ENCODE peak calls at places on chromosomes 12 and 14, in nine cellular contexts. T, F, G, Y, B, P, Q, N and Z are unnamed samples.

GRCh38 chr14:100644784-100645183 is 57.6 kb upstream of the BEGAIN start:
- DNase-seq in G (no peak), F (no peak), P (no peak), Y (no peak), B (no peak), Q (no peak), T (no peak), N (no peak), Z (no peak)

GRCh38 chr12:96743606-96744005 is 163.5 kb upstream of the NEDD1 start:
- DNase-seq in P (peak; percentile 54), Y (no peak), N (peak; percentile 16), F (no peak), Q (no peak), B (no peak), G (no peak), T (no peak), Z (no peak)

GRCh38 chr14:100671906-100672305 is 54.8 kb upstream of the DLK1 start:
- DNase-seq in N (no peak), G (no peak), B (no peak), Q (no peak), T (no peak), F (no peak), Y (no peak), P (no peak), Z (no peak)

GRCh38 chr12:14700935-14701334 is 4.5 kb upstream of the GUCY2C start:
- DNase-seq in P (no peak), N (no peak), F (no peak), B (no peak), Y (no peak), G (no peak), Q (no peak), T (no peak), Z (no peak)

GRCh38 chr14:69535230-69535848 is 39.3 kb downstream of the CCDC177 start:
- DNase-seq in P (peak; percentile 66), N (peak; percentile 66), Y (no peak), B (no peak), G (peak; percentile 87), Q (no peak), T (no peak), F (no peak), Z (no peak)

GRCh38 chr12:26953447-26953846 is 15.2 kb downstream of the FGFR1OP2 start:
- DNase-seq in P (peak; percentile 38), F (no peak), Q (no peak), N (no peak), Y (no peak), T (no peak), B (no peak), G (no peak), Z (no peak)

GRCh38 chr14:96165493-96166474 is 38.9 kb upstream of the BDKRB2 start:
- DNase-seq in Q (no peak), T (no peak), P (no peak), F (no peak), Y (no peak), G (no peak), B (no peak), N (no peak), Z (no peak)

GRCh38 chr12:11482955-11483354 is 87.6 kb upstream of the PRB2 start:
- DNase-seq in B (no peak), Q (no peak), P (peak; percentile 70), G (no peak), N (peak; percentile 65), T (no peak), Y (no peak), F (no peak), Z (no peak)

GRCh38 chr14:23113346-23114119 is 5.5 kb downstream of the CEBPE start:
- DNase-seq in B (no peak), P (peak; percentile 72), F (no peak), Q (no peak), T (no peak), N (no peak), Y (no peak), G (peak; percentile 17), Z (no peak)

GRCh38 chr12:65827827-65828231 is 3.5 kb downstream of the HMGA2 start:
- DNase-seq in G (peak; percentile 40), F (no peak), T (no peak), B (no peak), Y (no peak), Q (no peak), P (peak; percentile 59), N (no peak), Z (no peak)

GRCh38 chr12:67366530-67367196 is 97.5 kb downstream of the CAND1 start:
- DNase-seq in G (no peak), F (no peak), Q (no peak), P (peak; percentile 96), T (no peak), Y (no peak), B (no peak), N (no peak), Z (no peak)

GRCh38 chr14:74834682-74835392 is 41.1 kb downstream of the PROX2 start:
- DNase-seq in N (no peak), G (no peak), Y (no peak), F (no peak), T (no peak), Q (no peak), B (no peak), P (no peak), Z (no peak)

GRCh38 chr14:49962616-49963015 is 69.7 kb downstream of the ARF6 start:
- DNase-seq in P (no peak), G (no peak), T (peak; percentile 70), F (no peak), B (no peak), N (peak; percentile 98), Q (no peak), Y (peak; percentile 55), Z (peak; percentile 60)

DNA sequence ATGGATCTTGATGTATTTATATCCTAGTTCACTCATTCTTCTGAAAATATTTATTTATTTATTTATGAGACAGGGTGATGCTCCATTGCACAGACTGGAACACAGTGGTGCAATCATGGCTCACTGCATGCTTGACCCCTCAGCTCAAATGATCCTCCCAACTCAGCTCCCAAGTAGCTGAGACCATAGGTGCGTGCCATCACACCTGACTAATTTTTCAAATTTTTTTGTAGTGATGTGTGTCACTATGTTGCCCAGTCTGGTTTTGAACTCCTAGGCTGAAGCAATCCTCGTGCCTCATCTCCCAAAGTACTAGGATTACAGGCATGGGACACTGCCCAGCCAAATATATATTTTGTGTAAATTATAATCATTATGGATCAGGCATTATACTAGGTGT is 595.6 kb upstream of the ATP2B1 start:
- DNase-seq in F (no peak), B (no peak), N (peak; percentile 54), P (no peak), T (no peak), G (no peak), Y (no peak), Q (no peak), Z (no peak)
- TF ChIP-seq CTCF in F (no peak), B (no peak), N (no peak), P (no peak), T (no peak), G (no peak), Y (no peak), Q (no peak), Z (no peak)

DNA sequence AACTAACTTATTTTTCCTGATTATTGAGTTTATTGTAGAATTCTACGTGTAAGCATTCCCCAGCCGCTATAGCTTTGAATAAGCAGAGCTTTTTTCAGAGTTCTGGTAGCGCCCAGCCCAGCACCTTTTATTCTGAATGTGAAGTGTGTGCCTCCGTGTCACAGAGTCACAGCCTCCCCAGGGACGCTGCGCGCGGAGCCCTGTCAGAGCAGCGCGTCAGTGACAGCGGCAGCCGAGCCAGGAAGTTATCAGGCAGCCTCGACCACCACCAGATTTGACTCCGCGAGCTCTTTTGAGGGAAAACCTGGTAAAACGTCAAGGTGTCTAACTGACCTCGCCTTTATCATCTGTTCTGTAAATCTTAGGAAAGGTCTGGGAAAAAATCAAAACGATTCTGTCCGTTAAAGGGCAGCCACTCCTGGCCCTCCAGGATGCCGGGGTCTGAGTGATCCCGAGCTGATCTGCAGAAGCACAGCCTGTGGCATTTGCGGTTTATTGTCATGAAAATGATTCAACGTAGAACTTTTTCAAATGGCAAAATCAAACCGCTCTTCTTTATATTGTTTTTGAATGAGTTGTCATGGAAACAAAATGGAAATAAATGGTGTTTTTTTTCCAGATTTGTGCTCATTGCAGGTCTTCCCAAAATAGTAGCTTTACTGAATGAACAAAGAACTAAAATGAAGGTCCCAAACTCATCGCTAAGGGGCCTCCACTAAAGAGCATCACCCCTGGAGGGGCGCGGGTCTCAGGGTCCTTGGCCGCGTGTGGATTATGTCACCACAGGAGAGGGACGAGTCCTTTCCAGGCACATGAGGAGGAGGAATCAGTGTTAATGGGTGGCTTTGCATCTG is 43.1 kb upstream of the MMP17 start:
- DNase-seq in T (no peak), F (no peak), Y (no peak), B (no peak), Q (no peak), G (no peak), N (no peak), P (no peak), Z (no peak)
- TF ChIP-seq CTCF in T (no peak), F (no peak), Y (no peak), B (no peak), Q (no peak), G (no peak), N (no peak), P (no peak), Z (no peak)

GRCh38 chr14:29016050-29016900 is 249.7 kb downstream of the FOXG1 start:
- DNase-seq in N (peak; percentile 39), Y (peak; percentile 4), Q (no peak), G (peak; percentile 66), P (peak; percentile 65), B (no peak), F (no peak), T (no peak), Z (peak; percentile 3)
- TF ChIP-seq CTCF in N (peak; percentile 58), Y (no peak), Q (no peak), G (peak; percentile 75), P (peak; percentile 91), B (peak; percentile 76), F (no peak), T (peak; percentile 20), Z (peak; percentile 73)

DNA sequence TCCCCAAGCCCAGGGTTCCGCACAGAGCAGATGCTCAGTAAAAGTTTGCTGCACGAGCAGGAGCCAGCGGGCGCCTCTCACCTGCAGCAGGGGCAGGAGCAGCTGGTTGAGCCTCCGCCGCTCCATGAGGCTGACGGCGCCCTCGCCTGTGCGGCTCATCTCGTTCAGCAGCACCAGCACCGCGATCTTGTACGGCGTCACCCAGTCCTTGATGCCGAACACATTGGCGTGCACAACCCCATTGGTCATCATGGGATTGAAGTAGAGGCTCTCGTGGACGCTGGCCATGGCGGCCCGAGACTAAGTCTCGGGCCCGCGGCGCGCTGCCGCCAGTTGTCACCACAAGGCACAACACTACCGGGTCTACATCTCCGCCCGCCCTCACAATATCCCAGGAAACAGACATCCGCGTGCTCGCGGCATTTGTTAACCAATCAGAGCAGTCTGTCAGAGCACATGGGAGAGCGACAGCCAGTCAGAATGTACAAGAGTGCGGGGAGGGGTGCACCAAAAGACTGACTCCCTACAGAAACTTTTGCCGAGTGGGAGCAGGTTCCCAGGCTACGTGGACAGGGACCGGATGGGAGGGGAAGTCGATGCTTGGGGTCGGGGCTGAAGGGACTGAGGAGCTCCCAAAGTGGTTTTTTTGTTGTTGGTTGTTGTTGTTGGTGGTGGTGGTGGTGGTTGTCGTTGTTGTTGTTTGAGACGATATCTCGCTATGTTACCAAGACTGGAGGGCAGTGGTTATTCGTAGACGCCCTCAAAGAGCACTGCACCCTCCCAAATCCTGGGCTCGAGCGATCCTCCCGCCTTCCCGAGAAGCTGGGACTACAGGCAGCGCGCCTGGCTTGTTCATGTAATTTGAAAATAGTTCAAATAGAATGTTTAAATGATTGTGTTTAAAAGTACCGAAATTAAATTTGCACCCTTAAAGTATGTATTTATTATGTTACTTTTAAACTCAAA is at the start of gene ANAPC5:
- DNase-seq in Y (peak; percentile 93), P (peak; percentile 99), N (peak; percentile 99), T (peak; percentile 97), B (peak; percentile 91), F (peak; percentile 94), G (peak; percentile 96), Q (peak; percentile 94), Z (peak; percentile 93)
- TF ChIP-seq CTCF in Y (no peak), P (no peak), N (no peak), T (no peak), B (no peak), F (no peak), G (no peak), Q (peak; percentile 14), Z (no peak)